ENCODE peak calls at places on chromosomes 12 and 14, in seven cellular contexts. Q, A, T, D, V, U and G are unnamed samples.
A peak's percentile ranks its signal among the peaks of the same experiment; 100 is the strongest.

GRCh38 chr12:10409387-10409786 is at the start of gene KLRC4:
- DNase-seq in D (peak; percentile 92), A (no peak), Q (no peak), T (peak; percentile 1), U (no peak), V (no peak), G (peak; percentile 42)

GRCh38 chr12:52534482-52534881 is 14.3 kb upstream of the KRT5 start:
- DNase-seq in V (no peak), T (no peak), Q (peak; percentile 39), U (no peak), D (no peak), A (no peak), G (no peak)

GRCh38 chr12:50101663-50102062 is 2.1 kb upstream of the GPD1 start:
- DNase-seq in V (no peak), Q (peak; percentile 57), U (no peak), T (peak; percentile 60), D (no peak), A (no peak), G (peak; percentile 58)

GRCh38 chr14:75630695-75631452 is 29.8 kb downstream of the ERG28 start:
- DNase-seq in T (no peak), A (no peak), D (no peak), Q (no peak), V (no peak), U (no peak), G (no peak)

GRCh38 chr12:46792925-46793324 is 32.9 kb downstream of the SLC38A4 start:
- DNase-seq in Q (no peak), A (no peak), U (no peak), V (no peak), T (no peak), D (no peak), G (no peak)

GRCh38 chr12:75720807-75721206 is 209.4 kb upstream of the KRR1 start:
- DNase-seq in A (no peak), V (no peak), T (no peak), Q (no peak), D (no peak), U (no peak), G (no peak)

GRCh38 chr14:62181591-62181990 is 419.4 kb downstream of the SNAPC1 start:
- DNase-seq in Q (no peak), T (peak; percentile 12), V (no peak), A (no peak), D (no peak), U (no peak), G (no peak)

GRCh38 chr12:2299207-2299606 is 246.4 kb downstream of the CACNA1C start:
- DNase-seq in V (no peak), A (no peak), Q (no peak), T (no peak), U (no peak), D (no peak), G (no peak)

GRCh38 chr14:63853831-63854293 is 1.1 kb downstream of the SYNE2 start:
- DNase-seq in V (peak; percentile 44), U (no peak), D (no peak), T (peak; percentile 37), Q (peak; percentile 60), A (peak; percentile 12), G (peak; percentile 42)

GRCh38 chr12:132006056-132006680 is 56.4 kb downstream of the EP400 start:
- DNase-seq in D (peak; percentile 89), T (peak; percentile 72), U (no peak), A (no peak), V (no peak), Q (no peak), G (peak; percentile 38)

GRCh38 chr14:64939817-64940190 is 2.7 kb downstream of the GPX2 start:
- DNase-seq in T (no peak), V (no peak), D (no peak), U (no peak), Q (no peak), A (no peak), G (no peak)

GRCh38 chr14:71166434-71166833 is 259.2 kb downstream of the PCNX1 start:
- DNase-seq in D (peak; percentile 7), U (no peak), V (no peak), Q (peak; percentile 55), A (no peak), T (peak; percentile 83), G (peak; percentile 60)

GRCh38 chr12:70609739-70610491 is 27.3 kb downstream of the PTPRB start:
- DNase-seq in U (peak; percentile 8), A (no peak), Q (peak; percentile 22), D (peak; percentile 5), T (peak; percentile 39), V (no peak), G (peak; percentile 3)

GRCh38 chr14:49505026-49505766 is 81.0 kb downstream of the RPS29 start:
- DNase-seq in D (no peak), A (no peak), Q (peak; percentile 46), V (no peak), T (peak; percentile 9), U (no peak), G (no peak)

GRCh38 chr12:106310687-106311086 is 8.2 kb downstream of the TCP11L2 start:
- DNase-seq in D (no peak), V (no peak), U (no peak), T (no peak), Q (no peak), A (no peak), G (no peak)

GRCh38 chr12:115944851-115945496 is 332.5 kb downstream of the MED13L start:
- DNase-seq in T (no peak), U (no peak), V (no peak), A (no peak), D (no peak), Q (no peak), G (no peak)

GRCh38 chr12:27822076-27822712 is 42.2 kb upstream of the MANSC4 start:
- DNase-seq in D (peak; percentile 55), V (peak; percentile 10), U (no peak), T (peak; percentile 46), A (peak; percentile 61), Q (peak; percentile 11), G (no peak)

GRCh38 chr12:30643366-30643765 is 52.3 kb downstream of the IPO8 start:
- DNase-seq in U (no peak), A (no peak), Q (no peak), T (no peak), D (no peak), V (no peak), G (no peak)

GRCh38 chr12:89707992-89708792 is 446 bp downstream of the ATP2B1 start:
- DNase-seq in D (no peak), Q (peak; percentile 22), T (no peak), U (peak; percentile 14), A (peak; percentile 24), V (peak; percentile 21), G (peak; percentile 9)

GRCh38 chr14:36271222-36271621 is 49.2 kb downstream of the MBIP start:
- DNase-seq in Q (no peak), D (peak; percentile 24), T (no peak), V (no peak), U (no peak), A (no peak), G (no peak)

GRCh38 chr12:53696285-53696654 is 20.4 kb upstream of the ATP5MC2 start:
- DNase-seq in D (no peak), A (no peak), U (peak; percentile 28), Q (peak; percentile 93), T (peak; percentile 69), V (peak; percentile 19), G (peak; percentile 73)

GRCh38 chr14:98711453-98711852 is 560.5 kb downstream of the BCL11B start:
- DNase-seq in T (no peak), U (no peak), Q (no peak), A (no peak), V (no peak), D (peak; percentile 51), G (no peak)

GRCh38 chr14:90368946-90369721 is 27.7 kb upstream of the CALM1 start:
- DNase-seq in V (peak; percentile 39), D (no peak), Q (peak; percentile 58), T (peak; percentile 52), A (no peak), U (no peak), G (no peak)

GRCh38 chr12:16880864-16881285 is 274.9 kb upstream of the LMO3 start:
- DNase-seq in Q (peak; percentile 12), D (no peak), V (no peak), U (peak; percentile 5), T (no peak), A (no peak), G (no peak)

GRCh38 chr12:1760566-1761382 is 59.6 kb upstream of the LRTM2 start:
- DNase-seq in V (no peak), U (no peak), Q (peak; percentile 79), A (no peak), T (peak; percentile 53), D (peak; percentile 29), G (peak; percentile 46)

GRCh38 chr12:79127268-79127895 is 262.8 kb downstream of the SYT1 start:
- DNase-seq in D (peak; percentile 95), T (peak; percentile 90), V (no peak), Q (peak; percentile 50), A (no peak), U (no peak), G (peak; percentile 79)

GRCh38 chr12:123741937-123742572 is 20.0 kb upstream of the DNAH10 start:
- DNase-seq in D (peak; percentile 57), A (no peak), U (no peak), Q (no peak), V (peak; percentile 30), T (no peak), G (no peak)

GRCh38 chr14:103872492-103873113 is 25.2 kb upstream of the PPP1R13B start:
- DNase-seq in T (no peak), V (peak; percentile 44), U (no peak), Q (no peak), A (no peak), D (no peak), G (no peak)

GRCh38 chr12:11581179-11581755 is 68.2 kb upstream of the ETV6 start:
- DNase-seq in T (peak; percentile 75), U (peak; percentile 11), A (peak; percentile 42), Q (peak; percentile 77), V (peak; percentile 74), D (peak; percentile 64), G (peak; percentile 47)

GRCh38 chr12:91422107-91422506 is 239.5 kb upstream of the DCN start:
- DNase-seq in D (no peak), A (no peak), V (no peak), U (no peak), T (no peak), Q (no peak), G (no peak)

GRCh38 chr14:92726135-92726932 is 22.1 kb downstream of the LGMN start:
- DNase-seq in U (no peak), A (no peak), V (no peak), D (peak; percentile 45), Q (peak; percentile 93), T (peak; percentile 76), G (peak; percentile 86)

GRCh38 chr12:94768398-94769039 is 118.2 kb upstream of the TMCC3 start:
- DNase-seq in T (no peak), Q (no peak), D (no peak), U (no peak), V (no peak), A (no peak), G (no peak)

GRCh38 chr14:70013269-70013873 is 134.2 kb downstream of the SMOC1 start:
- DNase-seq in U (no peak), A (peak; percentile 13), D (no peak), V (no peak), Q (peak; percentile 41), T (no peak), G (no peak)

GRCh38 chr12:1838223-1838993 is 18.0 kb downstream of the LRTM2 start:
- DNase-seq in U (no peak), V (no peak), Q (no peak), D (peak; percentile 32), A (no peak), T (no peak), G (no peak)

GRCh38 chr12:116161588-116161987 is 115.9 kb downstream of the MED13L start:
- DNase-seq in D (no peak), A (no peak), U (no peak), T (no peak), Q (peak; percentile 55), V (no peak), G (peak; percentile 17)